ENCODE peak calls at places on chromosomes 16 and 17, in six cellular contexts. I is BJ, X is MCF 10A, Y is left lung, U is AG10803, Q is hepatocyte. P is an unnamed sample.

GRCh38 chr16:86059253-86060171 is 160.6 kb downstream of the IRF8 start:
- DNase-seq in U (no peak), X (no peak), Q (no peak), I (no peak), Y (peak), P (no peak)

GRCh38 chr16:71449020-71449419 is 7.2 kb upstream of the TLE7 start:
- DNase-seq in Q (no peak), U (no peak), X (no peak), I (no peak), Y (no peak), P (no peak)

GRCh38 chr17:50556803-50557202 is 3.7 kb upstream of the CACNA1G start:
- DNase-seq in X (no peak), Q (no peak), I (no peak), U (no peak), Y (no peak), P (no peak)

GRCh38 chr17:72656114-72656763 is 436.2 kb downstream of the SLC39A11 start:
- DNase-seq in Y (no peak), I (no peak), Q (no peak), U (no peak), X (no peak), P (no peak)

GRCh38 chr16:23030001-23030400 is 119.3 kb downstream of the USP31 start:
- DNase-seq in Q (no peak), X (no peak), I (no peak), Y (no peak), U (no peak), P (no peak)

GRCh38 chr16:346587-346986 is 5.9 kb downstream of the AXIN1 start:
- DNase-seq in Q (no peak), I (no peak), Y (no peak), U (no peak), X (no peak), P (no peak)

GRCh38 chr16:67873435-67874146 is 739 bp downstream of the EDC4 start:
- DNase-seq in U (peak), Y (no peak), I (no peak), X (no peak), Q (no peak), P (no peak)

GRCh38 chr16:30930160-30930571 is 6.8 kb downstream of the FBXL19 start:
- DNase-seq in U (no peak), I (no peak), X (no peak), Y (no peak), Q (no peak), P (no peak)

GRCh38 chr16:62014534-62014933 is 21.7 kb downstream of the CDH8 start:
- DNase-seq in Q (no peak), I (no peak), U (no peak), Y (no peak), X (no peak), P (no peak)

DNA sequence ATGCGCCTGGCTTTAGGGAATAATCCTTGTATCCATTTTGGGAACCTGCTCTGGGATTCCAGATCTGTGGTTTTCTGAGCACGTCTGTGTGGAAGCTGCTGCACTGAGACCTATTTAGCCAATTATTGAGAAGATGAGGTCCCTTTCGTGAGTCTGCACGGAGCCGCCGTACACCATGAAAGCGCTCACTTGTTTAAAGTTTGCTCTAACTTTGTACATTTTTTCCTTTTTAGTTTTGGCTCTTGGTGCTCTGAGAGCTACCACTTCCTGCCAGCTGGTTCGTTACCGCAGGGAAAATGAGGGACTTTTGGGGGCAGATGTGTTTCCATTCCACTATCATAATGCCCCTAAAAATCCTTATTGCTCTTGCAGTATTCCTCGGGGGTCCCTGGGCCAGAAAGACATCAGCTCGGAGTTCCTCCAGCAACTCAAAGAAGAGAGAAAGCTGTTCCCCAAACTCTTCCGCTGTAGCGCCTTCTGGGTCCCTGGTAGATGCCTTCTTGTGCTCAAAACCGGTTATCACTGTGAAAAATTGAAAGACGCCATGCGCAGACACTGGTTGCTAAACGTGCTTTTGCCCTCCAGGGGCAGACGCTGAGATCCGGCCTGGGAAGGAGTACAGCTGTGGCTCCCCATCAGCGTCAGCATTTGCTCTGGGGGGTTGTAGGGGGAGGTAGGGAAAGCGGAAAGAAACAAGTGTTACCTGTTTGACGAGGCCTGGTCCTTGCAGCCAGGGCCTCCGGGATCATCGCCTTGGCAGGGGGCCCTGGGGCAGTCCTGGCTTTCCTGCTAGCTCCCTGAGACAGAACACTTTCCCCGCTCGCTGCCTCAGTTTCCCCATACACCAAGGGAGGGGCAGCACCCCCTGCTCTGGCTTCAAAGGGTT is 238.1 kb downstream of the MRTFB start:
- DNase-seq in U (peak), Y (no peak), X (no peak), I (no peak), Q (peak), P (no peak)
- TF ChIP-seq CTCF in U (peak), Y (no peak), X (no peak), I (peak), Q (no peak), P (no peak)

DNA sequence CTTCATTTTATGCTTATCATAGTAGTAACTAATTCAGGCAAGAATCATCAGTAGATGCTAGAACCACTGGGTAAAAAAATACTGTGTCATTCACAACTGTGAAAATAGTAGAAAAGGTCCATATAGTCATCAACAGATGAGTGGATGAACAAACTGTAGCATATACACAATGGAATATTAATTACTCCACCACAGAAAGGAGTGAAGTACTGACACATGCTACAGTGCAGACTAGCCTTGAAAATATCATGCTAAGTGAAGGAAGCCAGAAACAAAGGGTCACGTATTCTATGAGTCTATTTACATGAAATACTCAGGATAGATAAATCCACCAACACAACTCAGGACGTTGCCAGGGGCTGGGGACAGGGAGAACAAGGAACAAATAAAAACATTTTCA is 13.3 kb downstream of the USP22 start:
- DNase-seq in Y (no peak), U (no peak), Q (no peak), X (no peak), I (no peak), P (no peak)
- TF ChIP-seq CTCF in Y (no peak), U (no peak), Q (no peak), X (no peak), I (no peak), P (no peak)

GRCh38 chr17:46012506-46013079 is 13.5 kb downstream of the STH start:
- DNase-seq in U (no peak), Q (no peak), I (no peak), Y (no peak), X (no peak), P (no peak)

GRCh38 chr17:46008591-46008990 is 9.5 kb downstream of the STH start:
- DNase-seq in Y (no peak), I (no peak), U (no peak), X (no peak), Q (no peak), P (no peak)

GRCh38 chr17:46009681-46010596 is 10.9 kb downstream of the STH start:
- DNase-seq in X (no peak), Y (no peak), U (peak), Q (no peak), I (no peak), P (no peak)

GRCh38 chr17:46011711-46012505 is 12.9 kb downstream of the STH start:
- DNase-seq in Q (no peak), X (no peak), U (no peak), Y (no peak), I (no peak), P (no peak)

DNA sequence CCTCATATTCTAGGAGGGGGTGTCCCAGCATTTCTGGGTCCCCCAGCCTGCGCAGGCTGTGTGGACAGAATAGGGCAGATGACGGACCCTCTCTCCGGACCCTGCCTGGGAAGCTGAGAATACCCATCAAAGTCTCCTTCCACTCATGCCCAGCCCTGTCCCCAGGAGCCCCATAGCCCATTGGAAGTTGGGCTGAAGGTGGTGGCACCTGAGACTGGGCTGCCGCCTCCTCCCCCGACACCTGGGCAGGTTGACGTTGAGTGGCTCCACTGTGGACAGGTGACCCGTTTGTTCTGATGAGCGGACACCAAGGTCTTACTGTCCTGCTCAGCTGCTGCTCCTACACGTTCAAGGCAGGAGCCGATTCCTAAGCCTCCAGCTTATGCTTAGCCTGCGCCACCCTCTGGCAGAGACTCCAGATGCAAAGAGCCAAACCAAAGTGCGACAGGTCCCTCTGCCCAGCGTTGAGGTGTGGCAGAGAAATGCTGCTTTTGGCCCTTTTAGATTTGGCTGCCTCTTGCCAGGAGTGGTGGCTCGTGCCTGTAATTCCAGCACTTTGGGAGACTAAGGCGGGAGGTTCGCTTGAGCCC is 11.6 kb downstream of the STH start:
- DNase-seq in Y (no peak), I (no peak), U (no peak), X (no peak), Q (no peak), P (no peak)
- TF ChIP-seq CTCF in Y (no peak), I (no peak), U (no peak), X (no peak), Q (no peak), P (no peak)

GRCh38 chr17:15261063-15261817 is 3.9 kb downstream of the PMP22 start:
- DNase-seq in U (peak), Q (peak), X (no peak), I (no peak), Y (no peak), P (no peak)
- TF ChIP-seq CTCF in U (peak), Q (no peak), X (no peak), I (no peak), Y (no peak), P (no peak)

GRCh38 chr16:57802635-57803412 is 533 bp upstream of the KIFC3 start:
- DNase-seq in U (no peak), I (no peak), X (no peak), Q (peak), Y (no peak), P (no peak)

GRCh38 chr16:57799619-57800212 is 2.6 kb downstream of the KIFC3 start:
- DNase-seq in X (no peak), Y (no peak), U (no peak), I (no peak), Q (peak), P (no peak)

GRCh38 chr16:57801856-57802634 is at the start of gene KIFC3:
- DNase-seq in U (peak), I (no peak), Q (peak), X (peak), Y (peak), P (no peak)

GRCh38 chr16:57800213-57801097 is 1.8 kb downstream of the KIFC3 start:
- DNase-seq in Y (no peak), Q (no peak), U (no peak), I (no peak), X (no peak), P (no peak)

GRCh38 chr16:57801098-57801855 is 1.0 kb downstream of the KIFC3 start:
- DNase-seq in U (peak), X (peak), Y (no peak), Q (peak), I (no peak), P (no peak)
- TF ChIP-seq CTCF in U (peak), X (no peak), Y (no peak), Q (no peak), I (peak), P (no peak)

GRCh38 chr16:12468552-12468951 is 335.1 kb downstream of the CPPED1 start:
- DNase-seq in Y (no peak), Q (no peak), X (no peak), U (no peak), I (no peak), P (no peak)
- TF ChIP-seq CTCF in Y (no peak), Q (no peak), X (no peak), U (no peak), I (no peak), P (no peak)

GRCh38 chr16:56874800-56875199 is 9.8 kb downstream of the SLC12A3 start:
- DNase-seq in X (no peak), Y (no peak), I (peak), Q (no peak), U (peak), P (no peak)
- TF ChIP-seq CTCF in X (no peak), Y (no peak), I (no peak), Q (no peak), U (no peak), P (no peak)